ENCODE peak calls at places on chromosome 14, in five cellular contexts. D is lung, H is psoas muscle, K is ovary, C is neuronal stem cell. U is an unnamed sample.

GRCh38 chr14:69953266-69953905 is 74.2 kb downstream of the SMOC1 start:
- DNase-seq in D (no peak), H (no peak), K (no peak), C (no peak), U (no peak)

GRCh38 chr14:83120187-83120586 is 1586.5 kb upstream of the SEL1L start:
- DNase-seq in D (no peak), H (no peak), K (no peak), C (no peak), U (no peak)

GRCh38 chr14:92687681-92688433 is 60.6 kb downstream of the LGMN start:
- DNase-seq in D (no peak), H (peak; percentile 43), K (no peak), C (peak; percentile 37), U (peak; percentile 66)

GRCh38 chr14:23321572-23322547 is 603 bp downstream of the PABPN1 start:
- DNase-seq in D (no peak), H (peak; percentile 58), K (peak; percentile 70), C (peak; percentile 18), U (peak; percentile 52)

GRCh38 chr14:77663289-77663688 is 44.5 kb downstream of the ALKBH1 start:
- DNase-seq in D (no peak), H (no peak), K (no peak), C (no peak), U (no peak)

GRCh38 chr14:21528381-21529348 is 2.5 kb upstream of the SALL2 start:
- DNase-seq in D (no peak), H (no peak), K (no peak), C (no peak), U (no peak)

GRCh38 chr14:31897581-31898186 is 179.4 kb upstream of the ARHGAP5 start:
- DNase-seq in D (no peak), H (no peak), K (no peak), C (no peak), U (no peak)

GRCh38 chr14:55609681-55610080 is 29.7 kb downstream of the KTN1 start:
- DNase-seq in D (no peak), H (no peak), K (no peak), C (peak; percentile 43), U (no peak)

GRCh38 chr14:61308198-61308597 is 13.2 kb upstream of the PRKCH start:
- DNase-seq in D (no peak), H (no peak), K (no peak), C (no peak), U (no peak)

GRCh38 chr14:23346693-23347405 is 5.8 kb downstream of the SLC22A17 start:
- DNase-seq in D (no peak), H (no peak), K (no peak), C (no peak), U (no peak)

GRCh38 chr14:24849471-24849870 is 200.5 kb downstream of the STXBP6 start:
- DNase-seq in D (no peak), H (no peak), K (no peak), C (no peak), U (no peak)

GRCh38 chr14:29926228-29926627 is 1.4 kb downstream of the PRKD1 start:
- DNase-seq in D (no peak), H (no peak), K (no peak), C (no peak), U (no peak)

GRCh38 chr14:65817011-65817410 is 404.5 kb downstream of the FUT8 start:
- DNase-seq in D (no peak), H (no peak), K (no peak), C (no peak), U (no peak)

GRCh38 chr14:29444216-29444615 is 483.4 kb downstream of the PRKD1 start:
- DNase-seq in D (no peak), H (no peak), K (no peak), C (no peak), U (no peak)

GRCh38 chr14:91244501-91244901 is at the start of gene GPR68:
- DNase-seq in D (no peak), H (peak; percentile 53), K (no peak), C (no peak), U (no peak)

GRCh38 chr14:65156568-65157366 is 54.5 kb upstream of the MAX start:
- DNase-seq in D (peak; percentile 58), H (peak; percentile 40), K (peak; percentile 55), C (no peak), U (peak; percentile 31)

GRCh38 chr14:56976211-56976610 is 165.9 kb upstream of the OTX2 start:
- DNase-seq in D (no peak), H (no peak), K (no peak), C (no peak), U (no peak)

GRCh38 chr14:90698379-90698869 is 117.8 kb downstream of the TTC7B start:
- DNase-seq in D (no peak), H (peak; percentile 65), K (peak; percentile 84), C (no peak), U (peak; percentile 78)

GRCh38 chr14:95895720-95896119 is 19.1 kb downstream of the TUNAR start:
- DNase-seq in D (no peak), H (no peak), K (no peak), C (no peak), U (no peak)

GRCh38 chr14:102279282-102279681 is 25.7 kb downstream of the MOK start:
- DNase-seq in D (no peak), H (no peak), K (no peak), C (no peak), U (no peak)

GRCh38 chr14:91417134-91417982 is at the start of gene CCDC88C:
- DNase-seq in D (peak; percentile 58), H (peak; percentile 65), K (no peak), C (peak; percentile 65), U (peak; percentile 70)

GRCh38 chr14:80385340-80385739 is 174.0 kb upstream of the DIO2 start:
- DNase-seq in D (no peak), H (no peak), K (no peak), C (no peak), U (no peak)
- H3K27ac ChIP-seq in D (no peak overlapping the region), H (no peak overlapping the region), K (no peak overlapping the region), C (no peak overlapping the region), U (no peak overlapping the region)

GRCh38 chr14:89542768-89543419 is 125.9 kb upstream of the FOXN3 start:
- DNase-seq in D (no peak), H (no peak), K (no peak), C (no peak), U (no peak)

GRCh38 chr14:89540830-89541470 is 123.9 kb upstream of the FOXN3 start:
- DNase-seq in D (no peak), H (no peak), K (no peak), C (no peak), U (no peak)

GRCh38 chr14:89543420-89543790 is 126.4 kb upstream of the FOXN3 start:
- DNase-seq in D (no peak), H (no peak), K (peak; percentile 35), C (peak; percentile 21), U (no peak)

GRCh38 chr14:89537911-89538310 is 120.9 kb upstream of the FOXN3 start:
- DNase-seq in D (no peak), H (no peak), K (no peak), C (no peak), U (no peak)

DNA sequence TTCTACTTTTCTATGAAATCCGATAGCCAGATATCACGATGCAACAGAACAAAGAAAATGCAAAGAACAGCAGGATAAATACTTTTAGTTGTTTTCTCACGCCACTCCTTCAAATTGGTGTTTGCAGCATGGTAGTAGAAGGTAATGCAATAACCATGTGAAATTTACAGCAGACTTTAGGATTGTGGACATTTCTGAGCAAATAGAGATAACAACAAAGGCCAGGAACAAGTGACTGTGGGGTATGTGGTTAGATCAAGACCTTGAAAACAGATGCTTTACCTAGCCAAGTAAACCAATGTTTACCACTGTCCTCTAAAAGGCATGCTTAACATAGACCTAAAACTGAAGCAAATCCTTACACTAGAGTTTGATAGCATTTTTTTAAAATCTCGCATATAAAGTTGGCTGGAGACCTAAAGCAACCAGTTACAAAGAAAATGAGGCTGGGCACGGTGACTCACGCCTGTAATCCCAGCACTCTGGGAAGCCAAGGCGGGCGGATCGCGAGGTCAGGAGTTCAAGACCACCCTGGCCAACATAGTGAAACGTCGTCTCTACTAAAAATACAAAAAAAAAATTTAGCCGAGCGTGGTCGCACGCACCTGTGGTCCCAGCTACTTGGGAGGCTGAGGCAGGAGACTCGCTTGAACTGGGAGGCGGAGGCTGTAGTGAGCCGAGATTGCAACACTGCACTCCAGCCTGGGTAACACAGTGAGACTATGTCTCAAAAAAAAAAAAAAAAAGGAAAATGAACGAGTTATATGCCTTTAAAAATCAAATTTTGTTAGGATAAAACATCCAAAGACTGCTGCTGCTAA is 123.2 kb upstream of the FOXN3 start:
- DNase-seq in D (no peak), H (no peak), K (no peak), C (no peak), U (no peak)
- H3K27ac ChIP-seq in D (no peak overlapping the region), H (no peak overlapping the region), K (no peak overlapping the region), C (no peak overlapping the region), U (no peak overlapping the region)

GRCh38 chr14:68684466-68685418 is 108.1 kb downstream of the ZFP36L1 start:
- DNase-seq in D (no peak), H (no peak), K (peak; percentile 18), C (no peak), U (no peak)

GRCh38 chr14:68686212-68686478 is 106.7 kb downstream of the ZFP36L1 start:
- DNase-seq in D (no peak), H (no peak), K (no peak), C (no peak), U (no peak)

GRCh38 chr14:68687746-68688145 is 105.1 kb downstream of the ZFP36L1 start:
- DNase-seq in D (no peak), H (no peak), K (no peak), C (no peak), U (no peak)

GRCh38 chr14:68686724-68687123 is 106.1 kb downstream of the ZFP36L1 start:
- DNase-seq in D (no peak), H (no peak), K (peak; percentile 4), C (no peak), U (no peak)

DNA sequence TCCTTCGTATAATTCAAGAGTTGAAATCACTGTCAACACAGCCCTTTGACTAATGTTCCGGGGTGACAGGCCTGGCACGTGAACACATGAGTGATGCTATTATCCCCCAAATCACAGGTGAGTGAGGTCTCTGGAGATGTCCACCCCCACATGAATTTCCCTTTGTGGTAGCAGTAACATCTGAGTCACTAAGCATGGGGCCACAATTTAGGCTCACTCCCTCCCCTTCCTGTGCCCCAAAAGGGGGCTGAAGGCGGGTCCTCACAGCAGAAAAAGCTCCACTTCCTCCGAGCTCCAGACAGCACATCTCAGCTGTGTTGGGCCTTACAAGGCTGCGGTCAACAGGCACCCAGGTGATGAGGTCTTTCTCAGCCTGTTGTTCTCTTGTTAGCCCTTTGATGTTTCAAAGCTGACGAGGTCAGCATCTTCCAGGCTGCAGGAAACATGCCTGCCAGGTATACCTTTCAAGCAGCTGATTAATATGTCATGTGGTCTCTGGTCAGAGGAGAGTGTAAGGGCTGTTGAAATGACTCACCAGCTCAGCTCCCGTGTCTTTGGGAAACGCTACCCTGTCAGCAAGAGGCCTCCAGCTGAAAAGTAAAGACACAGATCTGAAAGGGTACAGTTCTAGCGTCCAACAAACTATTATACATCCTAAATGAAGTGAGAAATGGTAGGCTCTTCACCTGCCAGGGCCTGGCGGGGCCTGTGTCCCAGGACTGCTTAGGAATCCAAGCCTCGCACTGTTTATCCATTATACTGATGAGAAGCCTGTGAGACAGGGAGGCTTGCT is 107.3 kb downstream of the ZFP36L1 start:
- DNase-seq in D (no peak), H (no peak), K (peak; percentile 18), C (no peak), U (peak; percentile 63)
- H3K27ac ChIP-seq in D (no peak overlapping the region), H (no peak overlapping the region), K (no peak overlapping the region), C (no peak overlapping the region), U (peak overlapping the region; percentile 69)

DNA sequence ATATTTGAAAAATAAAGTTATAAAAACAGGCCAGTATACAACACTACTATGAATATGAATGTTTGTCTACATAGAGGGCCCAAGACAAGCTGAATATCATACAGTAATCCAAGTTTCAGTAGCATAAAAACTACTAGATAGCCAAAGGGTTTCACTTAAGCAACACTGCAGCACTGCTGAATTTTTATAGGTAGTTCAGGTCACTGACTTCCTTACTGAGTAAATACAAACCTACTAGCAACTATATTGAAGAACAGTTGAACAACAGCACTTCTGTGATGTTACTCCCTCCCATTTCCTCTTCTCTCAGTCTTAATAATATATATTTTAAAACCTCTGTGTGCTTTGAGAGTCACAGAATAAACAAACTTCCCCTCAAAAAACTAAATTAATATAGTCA is 42.7 kb downstream of the GTF2A1 start:
- DNase-seq in D (no peak), H (no peak), K (no peak), C (no peak), U (no peak)
- H3K27ac ChIP-seq in D (no peak overlapping the region), H (no peak overlapping the region), K (no peak overlapping the region), C (no peak overlapping the region), U (peak overlapping the region; percentile 58)

U was measured in adrenal gland.